ENCODE peak calls at places on chromosome 9, in five cellular contexts. Q is lower lobe of right lung, S is thoracic aorta, M is K562, P is neural progenitor cell. I is an unnamed sample.

GRCh38 chr9:90012825-90013425 is 408.1 kb downstream of the GADD45G start:
- DNase-seq in Q (no peak), S (no peak), M (no peak), P (no peak), I (no peak)

GRCh38 chr9:129102791-129103594 is 7.6 kb downstream of the CRAT start:
- DNase-seq in Q (peak; percentile 62), S (no peak), M (peak; percentile 82), P (peak; percentile 79), I (peak; percentile 77)

GRCh38 chr9:82327641-82328040 is 339.1 kb downstream of the SPATA31D1 start:
- DNase-seq in Q (no peak), S (no peak), M (no peak), P (no peak), I (no peak)

GRCh38 chr9:94084314-94084713 is at the start of gene PTPDC1:
- DNase-seq in Q (no peak), S (no peak), M (peak; percentile 60), P (peak; percentile 78), I (peak; percentile 28)

GRCh38 chr9:133679466-133680051 is 43.4 kb downstream of the DBH start:
- DNase-seq in Q (peak; percentile 43), S (no peak), M (no peak), P (no peak), I (no peak)

GRCh38 chr9:81894891-81895290 is 33.3 kb upstream of the SPATA31D4 start:
- DNase-seq in Q (no peak), S (no peak), M (no peak), P (no peak), I (no peak)

GRCh38 chr9:75993434-75993833 is 103.0 kb downstream of the PCSK5 start:
- DNase-seq in Q (no peak), S (no peak), M (no peak), P (no peak), I (no peak)

GRCh38 chr9:111412280-111412679 is 71.9 kb downstream of the ECPAS start:
- DNase-seq in Q (no peak), S (no peak), M (no peak), P (no peak), I (no peak)

GRCh38 chr9:88682431-88682831 is 147.5 kb downstream of the NXNL2 start:
- DNase-seq in Q (no peak), S (no peak), M (no peak), P (no peak), I (no peak)

GRCh38 chr9:114094971-114095370 is 4.1 kb downstream of the KIF12 start:
- DNase-seq in Q (no peak), S (no peak), M (no peak), P (no peak), I (no peak)

GRCh38 chr9:71691036-71691435 is 77.3 kb downstream of the CEMIP2 start:
- DNase-seq in Q (no peak), S (no peak), M (no peak), P (no peak), I (no peak)

GRCh38 chr9:133286523-133286922 is 11.5 kb upstream of the ABO start:
- DNase-seq in Q (no peak), S (no peak), M (no peak), P (no peak), I (no peak)

GRCh38 chr9:17871213-17871890 is 292.5 kb downstream of the SH3GL2 start:
- DNase-seq in Q (no peak), S (no peak), M (no peak), P (no peak), I (no peak)

GRCh38 chr9:137972988-137973470 is 95.4 kb downstream of the CACNA1B start:
- DNase-seq in Q (peak; percentile 30), S (no peak), M (no peak), P (no peak), I (no peak)

GRCh38 chr9:134597041-134597913 is 44.3 kb upstream of the COL5A1 start:
- DNase-seq in Q (no peak), S (no peak), M (no peak), P (no peak), I (no peak)

GRCh38 chr9:127629468-127630081 is 17.5 kb downstream of the STXBP1 start:
- DNase-seq in Q (no peak), S (no peak), M (peak; percentile 66), P (no peak), I (no peak)

GRCh38 chr9:95755421-95755730 is 120.1 kb upstream of the ERCC6L2 start:
- DNase-seq in Q (no peak), S (no peak), M (no peak), P (no peak), I (no peak)

GRCh38 chr9:127194881-127195713 is 69.5 kb upstream of the GARNL3 start:
- DNase-seq in Q (peak; percentile 29), S (no peak), M (no peak), P (no peak), I (no peak)

GRCh38 chr9:116546711-116547581 is 140.2 kb upstream of the TRIM32 start:
- DNase-seq in Q (no peak), S (no peak), M (no peak), P (no peak), I (no peak)

GRCh38 chr9:90307177-90307833 is 335.3 kb downstream of the DIRAS2 start:
- DNase-seq in Q (no peak), S (no peak), M (no peak), P (peak; percentile 10), I (peak; percentile 82)

GRCh38 chr9:134946663-134947062 is 29.0 kb upstream of the FCN1 start:
- DNase-seq in Q (no peak), S (no peak), M (no peak), P (no peak), I (no peak)

GRCh38 chr9:70404261-70404660 is 10.2 kb downstream of the KLF9 start:
- DNase-seq in Q (no peak), S (no peak), M (no peak), P (no peak), I (no peak)

GRCh38 chr9:107358867-107359440 is 75.9 kb downstream of the RAD23B start:
- DNase-seq in Q (no peak), S (no peak), M (no peak), P (no peak), I (no peak)

GRCh38 chr9:76687861-76688374 is 76.3 kb upstream of the PCA3 start:
- DNase-seq in Q (no peak), S (peak; percentile 38), M (no peak), P (no peak), I (no peak)

GRCh38 chr9:124964056-124964455 is 23.2 kb upstream of the GOLGA1 start:
- DNase-seq in Q (no peak), S (no peak), M (peak; percentile 12), P (no peak), I (no peak)

GRCh38 chr9:94108584-94108983 is 24.3 kb downstream of the PTPDC1 start:
- DNase-seq in Q (no peak), S (no peak), M (no peak), P (no peak), I (no peak)

GRCh38 chr9:95048225-95049087 is 269.1 kb downstream of the FANCC start:
- DNase-seq in Q (peak; percentile 89), S (no peak), M (peak; percentile 84), P (peak; percentile 81), I (peak; percentile 67)

GRCh38 chr9:113355197-113355596 is 5.9 kb downstream of the BSPRY start:
- DNase-seq in Q (no peak), S (no peak), M (peak; percentile 68), P (peak; percentile 29), I (no peak)

GRCh38 chr9:120876842-120877240 is at the start of gene PHF19:
- DNase-seq in Q (peak; percentile 49), S (no peak), M (no peak), P (peak; percentile 34), I (peak; percentile 71)

GRCh38 chr9:13598738-13599137 is 319.2 kb upstream of the MPDZ start:
- DNase-seq in Q (no peak), S (no peak), M (no peak), P (no peak), I (no peak)

GRCh38 chr9:34370970-34371880 is 5.5 kb downstream of the MYORG start:
- DNase-seq in Q (no peak), S (no peak), M (no peak), P (no peak), I (no peak)

GRCh38 chr9:20304001-20304400 is 318.3 kb downstream of the MLLT3 start:
- DNase-seq in Q (no peak), S (no peak), M (no peak), P (no peak), I (no peak)

GRCh38 chr9:98569491-98569890 is 139.2 kb downstream of the GABBR2 start:
- DNase-seq in Q (no peak), S (no peak), M (no peak), P (no peak), I (no peak)
- H3K27me3 ChIP-seq in Q (no peaks in the 10 kb centered on the region), S (no peaks in the 10 kb centered on the region), M (no peaks in the 10 kb centered on the region), P (no peaks in the 10 kb centered on the region), I (peaks cover 5% of the 10 kb centered on the region)

GRCh38 chr9:80235752-80236151 is 664.0 kb downstream of the TLE4 start:
- DNase-seq in Q (no peak), S (no peak), M (no peak), P (no peak), I (no peak)
- H3K9me3 ChIP-seq in Q (no peaks in the 10 kb centered on the region), S (no peaks in the 10 kb centered on the region), M (no peaks in the 10 kb centered on the region), P (no peaks in the 10 kb centered on the region), I (no peaks in the 10 kb centered on the region)

GRCh38 chr9:122372856-122373845 is 2.3 kb downstream of the PTGS1 start:
- DNase-seq in Q (no peak), S (no peak), M (no peak), P (no peak), I (no peak)

GRCh38 chr9:122371851-122372250 is 1.0 kb downstream of the PTGS1 start:
- DNase-seq in Q (no peak), S (no peak), M (no peak), P (no peak), I (no peak)

GRCh38 chr9:122377241-122378164 is 6.7 kb downstream of the PTGS1 start:
- DNase-seq in Q (no peak), S (no peak), M (peak; percentile 83), P (no peak), I (no peak)

GRCh38 chr9:122376791-122377190 is 6.0 kb downstream of the PTGS1 start:
- DNase-seq in Q (no peak), S (no peak), M (no peak), P (no peak), I (no peak)

GRCh38 chr9:122374885-122375420 is 4.1 kb downstream of the PTGS1 start:
- DNase-seq in Q (peak; percentile 62), S (no peak), M (peak; percentile 78), P (peak; percentile 51), I (peak; percentile 25)
- H3K4me1 ChIP-seq in Q (peaks cover 37% of the 10 kb centered on the region), S (peaks cover 9% of the 10 kb centered on the region), M (peaks cover 60% of the 10 kb centered on the region), P (peaks cover 24% of the 10 kb centered on the region), I (no peaks in the 10 kb centered on the region)

DNA sequence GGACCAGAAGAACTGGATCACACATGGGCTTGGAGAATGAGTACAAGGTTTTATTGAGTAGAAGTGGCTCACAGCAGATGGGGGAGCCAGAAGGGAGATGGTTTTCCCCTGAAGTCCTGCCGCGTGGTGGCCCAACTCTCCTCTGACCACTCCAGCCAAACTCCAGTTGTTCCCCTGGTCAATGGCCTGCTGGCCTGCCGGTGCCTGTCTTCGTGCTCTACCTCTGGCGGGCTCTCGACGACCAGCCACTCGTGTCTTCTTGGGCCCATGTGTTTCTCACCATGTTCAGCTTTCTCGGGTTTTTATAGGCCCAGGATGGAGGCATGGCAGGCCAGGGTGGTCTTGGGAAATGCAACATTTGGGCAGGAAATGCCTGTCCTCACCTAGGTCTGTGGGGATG is 519.6 kb downstream of the CYLC2 start:
- DNase-seq in Q (no peak), S (no peak), M (no peak), P (no peak), I (no peak)
- H3K27me3 ChIP-seq in Q (no peaks in the 10 kb centered on the region), S (no peaks in the 10 kb centered on the region), M (no peaks in the 10 kb centered on the region), P (no peaks in the 10 kb centered on the region), I (no peaks in the 10 kb centered on the region)

GRCh38 chr9:15697459-15697858 is 144.6 kb downstream of the CCDC171 start:
- DNase-seq in Q (no peak), S (no peak), M (peak; percentile 1), P (no peak), I (no peak)
- H3K9me3 ChIP-seq in Q (no peaks in the 10 kb centered on the region), S (no peaks in the 10 kb centered on the region), M (no peaks in the 10 kb centered on the region), P (no peaks in the 10 kb centered on the region), I (no peaks in the 10 kb centered on the region)

GRCh38 chr9:5845147-5845531 is 12.2 kb upstream of the ERMP1 start:
- DNase-seq in Q (no peak), S (no peak), M (no peak), P (no peak), I (no peak)
- H3K4me1 ChIP-seq in Q (peaks cover 32% of the 10 kb centered on the region), S (peaks cover 4% of the 10 kb centered on the region), M (peaks cover 11% of the 10 kb centered on the region), P (peaks cover 11% of the 10 kb centered on the region), I (peaks cover 3% of the 10 kb centered on the region)